ENCODE peak calls at places on chromosome 4, in eight cellular contexts. One of them, this sample, is unnamed.

GRCh38 chr4:124711469-124712416 is 789 bp downstream of the ANKRD50 start:
- DNase-seq in body of pancreas: peak
- DNase-seq in cardiac fibroblast: peak
- DNase-seq in fibroblast of mammary gland: peak
- DNase-seq in HFF-Myc: no peak
- DNase-seq in CD8-positive, alpha-beta T cell: peak
- DNase-seq in lower lobe of right lung: peak
- DNase-seq in bronchial epithelial cell: peak
- DNase-seq in this sample: no peak

GRCh38 chr4:113469023-113469390 is 292.5 kb downstream of the CAMK2D start:
- DNase-seq in body of pancreas: no peak
- DNase-seq in cardiac fibroblast: peak
- DNase-seq in fibroblast of mammary gland: peak
- DNase-seq in HFF-Myc: no peak
- DNase-seq in CD8-positive, alpha-beta T cell: no peak
- DNase-seq in lower lobe of right lung: no peak
- DNase-seq in bronchial epithelial cell: peak
- DNase-seq in this sample: no peak

GRCh38 chr4:15864771-15865566 is 73.6 kb downstream of the FGFBP1 start:
- DNase-seq in body of pancreas: no peak
- DNase-seq in cardiac fibroblast: no peak
- DNase-seq in fibroblast of mammary gland: no peak
- DNase-seq in HFF-Myc: no peak
- DNase-seq in CD8-positive, alpha-beta T cell: no peak
- DNase-seq in lower lobe of right lung: no peak
- DNase-seq in bronchial epithelial cell: no peak
- DNase-seq in this sample: no peak

GRCh38 chr4:182288534-182288933 is 45.3 kb downstream of the TENM3 start:
- DNase-seq in body of pancreas: no peak
- DNase-seq in cardiac fibroblast: no peak
- DNase-seq in fibroblast of mammary gland: no peak
- DNase-seq in HFF-Myc: no peak
- DNase-seq in CD8-positive, alpha-beta T cell: no peak
- DNase-seq in lower lobe of right lung: no peak
- DNase-seq in bronchial epithelial cell: no peak
- DNase-seq in this sample: no peak

GRCh38 chr4:48334900-48335384 is 6.4 kb upstream of the SLAIN2 start:
- DNase-seq in body of pancreas: no peak
- DNase-seq in cardiac fibroblast: no peak
- DNase-seq in fibroblast of mammary gland: peak
- DNase-seq in HFF-Myc: no peak
- DNase-seq in CD8-positive, alpha-beta T cell: no peak
- DNase-seq in lower lobe of right lung: no peak
- DNase-seq in bronchial epithelial cell: no peak
- DNase-seq in this sample: no peak

GRCh38 chr4:112199041-112199440 is 32.5 kb upstream of the AP1AR start:
- DNase-seq in body of pancreas: no peak
- DNase-seq in cardiac fibroblast: no peak
- DNase-seq in fibroblast of mammary gland: no peak
- DNase-seq in HFF-Myc: no peak
- DNase-seq in CD8-positive, alpha-beta T cell: no peak
- DNase-seq in lower lobe of right lung: no peak
- DNase-seq in bronchial epithelial cell: no peak
- DNase-seq in this sample: no peak

GRCh38 chr4:86771141-86771540 is 78.0 kb downstream of the SLC10A6 start:
- DNase-seq in body of pancreas: no peak
- DNase-seq in cardiac fibroblast: no peak
- DNase-seq in fibroblast of mammary gland: no peak
- DNase-seq in HFF-Myc: no peak
- DNase-seq in CD8-positive, alpha-beta T cell: no peak
- DNase-seq in lower lobe of right lung: no peak
- DNase-seq in bronchial epithelial cell: no peak
- DNase-seq in this sample: no peak

GRCh38 chr4:188206783-188207182 is 67.5 kb downstream of the TRIML1 start:
- DNase-seq in body of pancreas: no peak
- DNase-seq in cardiac fibroblast: no peak
- DNase-seq in fibroblast of mammary gland: no peak
- DNase-seq in HFF-Myc: no peak
- DNase-seq in CD8-positive, alpha-beta T cell: no peak
- DNase-seq in lower lobe of right lung: no peak
- DNase-seq in bronchial epithelial cell: no peak
- DNase-seq in this sample: no peak

GRCh38 chr4:76160355-76160754 is 12.2 kb upstream of the NUP54 start:
- DNase-seq in body of pancreas: no peak
- DNase-seq in cardiac fibroblast: no peak
- DNase-seq in fibroblast of mammary gland: no peak
- DNase-seq in HFF-Myc: no peak
- DNase-seq in CD8-positive, alpha-beta T cell: no peak
- DNase-seq in lower lobe of right lung: no peak
- DNase-seq in bronchial epithelial cell: no peak
- DNase-seq in this sample: no peak

GRCh38 chr4:168666531-168666930 is 169.7 kb downstream of the PALLD start:
- DNase-seq in body of pancreas: no peak
- DNase-seq in cardiac fibroblast: peak
- DNase-seq in fibroblast of mammary gland: peak
- DNase-seq in HFF-Myc: no peak
- DNase-seq in CD8-positive, alpha-beta T cell: no peak
- DNase-seq in lower lobe of right lung: no peak
- DNase-seq in bronchial epithelial cell: no peak
- DNase-seq in this sample: no peak

GRCh38 chr4:76939184-76939583 is 10.4 kb upstream of the SEPTIN11 start:
- DNase-seq in body of pancreas: no peak
- DNase-seq in cardiac fibroblast: no peak
- DNase-seq in fibroblast of mammary gland: no peak
- DNase-seq in HFF-Myc: no peak
- DNase-seq in CD8-positive, alpha-beta T cell: no peak
- DNase-seq in lower lobe of right lung: no peak
- DNase-seq in bronchial epithelial cell: no peak
- DNase-seq in this sample: no peak

GRCh38 chr4:16573181-16573580 is 325.3 kb downstream of the LDB2 start:
- DNase-seq in body of pancreas: no peak
- DNase-seq in cardiac fibroblast: peak
- DNase-seq in fibroblast of mammary gland: peak
- DNase-seq in HFF-Myc: no peak
- DNase-seq in CD8-positive, alpha-beta T cell: no peak
- DNase-seq in lower lobe of right lung: no peak
- DNase-seq in bronchial epithelial cell: no peak
- DNase-seq in this sample: no peak

GRCh38 chr4:47462799-47463234 is 685 bp downstream of the COMMD8 start:
- DNase-seq in body of pancreas: no peak
- DNase-seq in cardiac fibroblast: peak
- DNase-seq in fibroblast of mammary gland: peak
- DNase-seq in HFF-Myc: no peak
- DNase-seq in CD8-positive, alpha-beta T cell: no peak
- DNase-seq in lower lobe of right lung: no peak
- DNase-seq in bronchial epithelial cell: no peak
- DNase-seq in this sample: no peak

GRCh38 chr4:176377705-176378302 is 58.0 kb downstream of the SPCS3 start:
- DNase-seq in body of pancreas: no peak
- DNase-seq in cardiac fibroblast: peak
- DNase-seq in fibroblast of mammary gland: peak
- DNase-seq in HFF-Myc: no peak
- DNase-seq in CD8-positive, alpha-beta T cell: no peak
- DNase-seq in lower lobe of right lung: no peak
- DNase-seq in bronchial epithelial cell: peak
- DNase-seq in this sample: no peak

GRCh38 chr4:95833652-95834276 is 6.1 kb upstream of the PDHA2 start:
- DNase-seq in body of pancreas: no peak
- DNase-seq in cardiac fibroblast: no peak
- DNase-seq in fibroblast of mammary gland: no peak
- DNase-seq in HFF-Myc: no peak
- DNase-seq in CD8-positive, alpha-beta T cell: no peak
- DNase-seq in lower lobe of right lung: no peak
- DNase-seq in bronchial epithelial cell: no peak
- DNase-seq in this sample: no peak

GRCh38 chr4:88600129-88600849 is 8.0 kb downstream of the HERC3 start:
- DNase-seq in body of pancreas: no peak
- DNase-seq in cardiac fibroblast: peak
- DNase-seq in fibroblast of mammary gland: peak
- DNase-seq in HFF-Myc: no peak
- DNase-seq in CD8-positive, alpha-beta T cell: no peak
- DNase-seq in lower lobe of right lung: no peak
- DNase-seq in bronchial epithelial cell: peak
- DNase-seq in this sample: no peak

GRCh38 chr4:3644849-3645627 is 112.8 kb upstream of the LRPAP1 start:
- DNase-seq in body of pancreas: no peak
- DNase-seq in cardiac fibroblast: peak
- DNase-seq in fibroblast of mammary gland: peak
- DNase-seq in HFF-Myc: no peak
- DNase-seq in CD8-positive, alpha-beta T cell: no peak
- DNase-seq in lower lobe of right lung: no peak
- DNase-seq in bronchial epithelial cell: no peak
- DNase-seq in this sample: no peak

GRCh38 chr4:119136541-119136940 is 909 bp downstream of the MYOZ2 start:
- DNase-seq in body of pancreas: no peak
- DNase-seq in cardiac fibroblast: peak
- DNase-seq in fibroblast of mammary gland: peak
- DNase-seq in HFF-Myc: no peak
- DNase-seq in CD8-positive, alpha-beta T cell: no peak
- DNase-seq in lower lobe of right lung: no peak
- DNase-seq in bronchial epithelial cell: no peak
- DNase-seq in this sample: no peak

GRCh38 chr4:123120473-123120872 is 198.1 kb upstream of the NUDT6 start:
- DNase-seq in body of pancreas: no peak
- DNase-seq in cardiac fibroblast: peak
- DNase-seq in fibroblast of mammary gland: peak
- DNase-seq in HFF-Myc: no peak
- DNase-seq in CD8-positive, alpha-beta T cell: no peak
- DNase-seq in lower lobe of right lung: no peak
- DNase-seq in bronchial epithelial cell: peak
- DNase-seq in this sample: no peak

GRCh38 chr4:80361329-80361900 is 25.9 kb downstream of the CFAP299 start:
- DNase-seq in body of pancreas: no peak
- DNase-seq in cardiac fibroblast: peak
- DNase-seq in fibroblast of mammary gland: peak
- DNase-seq in HFF-Myc: no peak
- DNase-seq in CD8-positive, alpha-beta T cell: no peak
- DNase-seq in lower lobe of right lung: no peak
- DNase-seq in bronchial epithelial cell: peak
- DNase-seq in this sample: no peak

GRCh38 chr4:122988696-122989095 is 66.3 kb upstream of the NUDT6 start:
- DNase-seq in body of pancreas: no peak
- DNase-seq in cardiac fibroblast: no peak
- DNase-seq in fibroblast of mammary gland: no peak
- DNase-seq in HFF-Myc: no peak
- DNase-seq in CD8-positive, alpha-beta T cell: no peak
- DNase-seq in lower lobe of right lung: no peak
- DNase-seq in bronchial epithelial cell: no peak
- DNase-seq in this sample: no peak

GRCh38 chr4:10104211-10104990 is 12.2 kb downstream of the WDR1 start:
- DNase-seq in body of pancreas: no peak
- DNase-seq in cardiac fibroblast: no peak
- DNase-seq in fibroblast of mammary gland: no peak
- DNase-seq in HFF-Myc: no peak
- DNase-seq in CD8-positive, alpha-beta T cell: no peak
- DNase-seq in lower lobe of right lung: no peak
- DNase-seq in bronchial epithelial cell: no peak
- DNase-seq in this sample: no peak

GRCh38 chr4:84995386-84995785 is 28.9 kb upstream of the WDFY3 start:
- DNase-seq in body of pancreas: no peak
- DNase-seq in cardiac fibroblast: peak
- DNase-seq in fibroblast of mammary gland: no peak
- DNase-seq in HFF-Myc: no peak
- DNase-seq in CD8-positive, alpha-beta T cell: no peak
- DNase-seq in lower lobe of right lung: no peak
- DNase-seq in bronchial epithelial cell: no peak
- DNase-seq in this sample: no peak
- H3K4me3 ChIP-seq in body of pancreas: no peak
- H3K4me3 ChIP-seq in cardiac fibroblast: no peak
- H3K4me3 ChIP-seq in fibroblast of mammary gland: no peak
- H3K4me3 ChIP-seq in HFF-Myc: no peak
- H3K4me3 ChIP-seq in CD8-positive, alpha-beta T cell: no peak
- H3K4me3 ChIP-seq in lower lobe of right lung: no peak
- H3K4me3 ChIP-seq in bronchial epithelial cell: no peak
- H3K4me3 ChIP-seq in this sample: no peak

GRCh38 chr4:26413595-26413994 is 76.7 kb downstream of the CCKAR start:
- DNase-seq in body of pancreas: no peak
- DNase-seq in cardiac fibroblast: no peak
- DNase-seq in fibroblast of mammary gland: no peak
- DNase-seq in HFF-Myc: no peak
- DNase-seq in CD8-positive, alpha-beta T cell: no peak
- DNase-seq in lower lobe of right lung: no peak
- DNase-seq in bronchial epithelial cell: no peak
- DNase-seq in this sample: no peak
- TF ChIP-seq CTCF in body of pancreas: no peak
- TF ChIP-seq CTCF in cardiac fibroblast: no peak
- TF ChIP-seq CTCF in fibroblast of mammary gland: no peak
- TF ChIP-seq CTCF in HFF-Myc: no peak
- TF ChIP-seq CTCF in CD8-positive, alpha-beta T cell: no peak
- TF ChIP-seq CTCF in lower lobe of right lung: no peak
- TF ChIP-seq CTCF in bronchial epithelial cell: no peak
- TF ChIP-seq CTCF in this sample: no peak

DNA sequence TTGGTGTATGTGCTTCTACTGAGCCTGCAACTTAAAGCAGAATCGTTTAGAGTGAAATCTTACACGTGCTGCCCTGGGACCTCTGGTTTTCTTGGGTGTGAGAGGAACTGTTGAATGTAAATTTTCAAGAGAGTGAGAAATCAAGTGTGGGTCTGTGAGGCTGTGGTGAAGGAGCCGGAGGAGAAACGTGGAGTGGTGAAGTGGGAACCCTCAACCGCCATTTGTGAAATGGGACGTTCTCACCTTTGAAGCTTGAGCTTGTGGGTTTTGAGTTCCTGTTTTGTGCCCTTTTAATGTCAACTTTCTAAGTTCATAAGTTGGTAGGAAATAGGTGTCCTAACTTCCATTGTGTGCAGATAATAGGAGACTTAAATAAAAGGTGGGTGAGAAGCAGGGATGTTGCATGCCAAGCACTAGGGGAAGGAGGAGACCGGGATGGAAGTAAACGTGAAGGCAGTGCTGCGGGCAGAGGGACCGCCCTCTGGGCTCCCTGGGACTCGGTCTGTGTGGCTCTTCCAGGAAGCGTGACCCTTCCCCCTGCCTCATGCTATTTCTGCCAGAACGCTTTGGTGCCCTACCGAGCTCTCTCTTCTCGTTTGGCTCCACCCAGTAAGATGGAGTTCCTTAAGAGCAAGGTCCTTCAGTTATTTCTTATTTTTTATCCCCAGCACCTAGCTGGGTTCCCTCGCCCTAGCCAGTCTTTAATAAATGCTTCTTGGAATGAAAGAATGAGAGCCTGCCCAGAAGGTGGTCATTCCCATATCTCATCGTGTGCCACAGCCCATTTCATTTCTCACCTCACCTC is 56.0 kb downstream of the TMEM131L start:
- DNase-seq in body of pancreas: no peak
- DNase-seq in cardiac fibroblast: no peak
- DNase-seq in fibroblast of mammary gland: no peak
- DNase-seq in HFF-Myc: no peak
- DNase-seq in CD8-positive, alpha-beta T cell: peak
- DNase-seq in lower lobe of right lung: no peak
- DNase-seq in bronchial epithelial cell: no peak
- DNase-seq in this sample: no peak
- H3K4me3 ChIP-seq in body of pancreas: no peak
- H3K4me3 ChIP-seq in cardiac fibroblast: no peak
- H3K4me3 ChIP-seq in fibroblast of mammary gland: no peak
- H3K4me3 ChIP-seq in HFF-Myc: no peak
- H3K4me3 ChIP-seq in CD8-positive, alpha-beta T cell: peak
- H3K4me3 ChIP-seq in lower lobe of right lung: no peak
- H3K4me3 ChIP-seq in bronchial epithelial cell: no peak
- H3K4me3 ChIP-seq in this sample: peak

GRCh38 chr4:149112109-149112508 is 669.9 kb upstream of the NR3C2 start:
- DNase-seq in body of pancreas: no peak
- DNase-seq in cardiac fibroblast: no peak
- DNase-seq in fibroblast of mammary gland: no peak
- DNase-seq in HFF-Myc: no peak
- DNase-seq in CD8-positive, alpha-beta T cell: no peak
- DNase-seq in lower lobe of right lung: no peak
- DNase-seq in bronchial epithelial cell: no peak
- DNase-seq in this sample: no peak
- TF ChIP-seq CTCF in body of pancreas: no peak
- TF ChIP-seq CTCF in cardiac fibroblast: no peak
- TF ChIP-seq CTCF in fibroblast of mammary gland: no peak
- TF ChIP-seq CTCF in HFF-Myc: no peak
- TF ChIP-seq CTCF in CD8-positive, alpha-beta T cell: no peak
- TF ChIP-seq CTCF in lower lobe of right lung: no peak
- TF ChIP-seq CTCF in bronchial epithelial cell: no peak
- TF ChIP-seq CTCF in this sample: no peak